ENCODE peak calls at places on chromosomes 16 and 17, in eight cellular contexts. M is cardiac muscle cell, C is brain microvascular endothelial cell, F is adrenal gland, V is endodermal cell, N is IMR-90, Q is colonic mucosa, G is HepG2. U is an unnamed sample. For H3K36me3, the result is how much of the 10 kb centered on the place peaks cover.

GRCh38 chr17:9987779-9988585 is 82.9 kb upstream of the RCVRN start:
- DNase-seq in M (peak), C (no peak), F (peak), V (peak), N (peak), Q (peak), G (peak), U (peak)

GRCh38 chr17:56203430-56203829 is 50.2 kb downstream of the ANKFN1 start:
- DNase-seq in M (no peak), C (no peak), F (no peak), V (no peak), N (no peak), Q (no peak), G (peak), U (no peak)

GRCh38 chr17:17258998-17259397 is 22.0 kb upstream of the FLCN start:
- DNase-seq in M (no peak), C (no peak), F (no peak), V (no peak), N (no peak), Q (no peak), G (no peak), U (no peak)

GRCh38 chr16:88686062-88686438 is 257 bp downstream of the SNAI3 start:
- DNase-seq in M (no peak), C (no peak), F (no peak), V (no peak), N (no peak), Q (no peak), G (no peak), U (no peak)

GRCh38 chr16:47712276-47713224 is 251.4 kb downstream of the PHKB start:
- DNase-seq in M (no peak), C (peak), F (peak), V (no peak), N (no peak), Q (no peak), G (no peak), U (no peak)

GRCh38 chr17:28151001-28151400 is 108.5 kb downstream of the NLK start:
- DNase-seq in M (no peak), C (no peak), F (no peak), V (no peak), N (no peak), Q (no peak), G (no peak), U (no peak)

GRCh38 chr17:47736501-47737211 is 3.6 kb downstream of the TBX21 start:
- DNase-seq in M (no peak), C (no peak), F (no peak), V (no peak), N (no peak), Q (no peak), G (no peak), U (no peak)

GRCh38 chr17:44736551-44737240 is 22.1 kb upstream of the ADAM11 start:
- DNase-seq in M (no peak), C (no peak), F (no peak), V (no peak), N (no peak), Q (no peak), G (no peak), U (no peak)

GRCh38 chr16:60564588-60564987 is 1471.7 kb downstream of the CDH8 start:
- DNase-seq in M (no peak), C (no peak), F (no peak), V (no peak), N (no peak), Q (no peak), G (no peak), U (no peak)

GRCh38 chr17:57954421-57955182 is 610 bp downstream of the CUEDC1 start:
- DNase-seq in M (peak), C (no peak), F (peak), V (peak), N (peak), Q (peak), G (no peak), U (peak)

GRCh38 chr17:29587591-29587990 is 1.9 kb downstream of the GIT1 start:
- DNase-seq in M (no peak), C (no peak), F (no peak), V (peak), N (no peak), Q (no peak), G (no peak), U (no peak)
- H3K4me3 ChIP-seq in M (no peak), C (peak), F (peak), V (peak), N (no peak), Q (no peak), G (peak), U (no peak)

GRCh38 chr17:40352779-40353394 is 11.7 kb downstream of the GJD3 start:
- DNase-seq in M (no peak), C (no peak), F (no peak), V (peak), N (no peak), Q (no peak), G (peak), U (peak)
- H3K36me3 ChIP-seq in M (under half), C (half or more), F (under half), V (half or more), N (half or more), Q (under half), G (under half), U (under half)

DNA sequence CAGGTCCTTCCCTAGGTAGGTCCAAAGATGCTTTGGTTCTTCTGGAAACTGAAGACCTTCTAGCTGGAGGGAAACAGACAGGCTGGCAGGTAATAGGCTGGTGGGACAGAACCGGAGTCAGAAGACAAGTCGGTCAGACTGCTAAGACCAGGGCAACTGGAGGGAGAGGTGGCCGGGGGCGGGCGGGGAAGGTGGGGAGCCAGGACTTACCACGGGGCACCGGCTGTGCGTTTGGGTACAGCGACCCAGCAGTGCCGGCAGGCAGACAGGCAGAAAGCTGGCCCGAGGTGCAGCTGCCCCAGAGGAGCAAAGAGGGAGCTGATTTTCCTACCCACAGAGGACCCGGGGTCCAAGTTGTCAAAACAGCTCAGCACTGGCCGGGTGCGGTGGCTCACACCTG is 575 bp downstream of the SLC52A1 start:
- DNase-seq in M (no peak), C (no peak), F (no peak), V (no peak), N (no peak), Q (no peak), G (no peak), U (peak)
- H3K4me3 ChIP-seq in M (no peak), C (no peak), F (no peak), V (no peak), N (no peak), Q (no peak), G (no peak), U (no peak)

GRCh38 chr16:15598648-15599190 is 44.2 kb downstream of the MARF1 start:
- DNase-seq in M (no peak), C (no peak), F (no peak), V (no peak), N (no peak), Q (no peak), G (no peak), U (no peak)

GRCh38 chr16:15597822-15598647 is 44.9 kb downstream of the MARF1 start:
- DNase-seq in M (no peak), C (no peak), F (no peak), V (no peak), N (no peak), Q (no peak), G (no peak), U (no peak)

GRCh38 chr16:15597135-15597534 is 45.8 kb downstream of the MARF1 start:
- DNase-seq in M (no peak), C (no peak), F (no peak), V (no peak), N (no peak), Q (no peak), G (no peak), U (no peak)

GRCh38 chr16:15592324-15592723 is 50.6 kb downstream of the MARF1 start:
- DNase-seq in M (no peak), C (no peak), F (no peak), V (peak), N (no peak), Q (no peak), G (no peak), U (no peak)

GRCh38 chr16:15593235-15593634 is 49.7 kb downstream of the MARF1 start:
- DNase-seq in M (no peak), C (no peak), F (no peak), V (no peak), N (no peak), Q (no peak), G (no peak), U (no peak)
- H3K36me3 ChIP-seq in M (under half), C (under half), F (under half), V (under half), N (under half), Q (under half), G (under half), U (under half)

DNA sequence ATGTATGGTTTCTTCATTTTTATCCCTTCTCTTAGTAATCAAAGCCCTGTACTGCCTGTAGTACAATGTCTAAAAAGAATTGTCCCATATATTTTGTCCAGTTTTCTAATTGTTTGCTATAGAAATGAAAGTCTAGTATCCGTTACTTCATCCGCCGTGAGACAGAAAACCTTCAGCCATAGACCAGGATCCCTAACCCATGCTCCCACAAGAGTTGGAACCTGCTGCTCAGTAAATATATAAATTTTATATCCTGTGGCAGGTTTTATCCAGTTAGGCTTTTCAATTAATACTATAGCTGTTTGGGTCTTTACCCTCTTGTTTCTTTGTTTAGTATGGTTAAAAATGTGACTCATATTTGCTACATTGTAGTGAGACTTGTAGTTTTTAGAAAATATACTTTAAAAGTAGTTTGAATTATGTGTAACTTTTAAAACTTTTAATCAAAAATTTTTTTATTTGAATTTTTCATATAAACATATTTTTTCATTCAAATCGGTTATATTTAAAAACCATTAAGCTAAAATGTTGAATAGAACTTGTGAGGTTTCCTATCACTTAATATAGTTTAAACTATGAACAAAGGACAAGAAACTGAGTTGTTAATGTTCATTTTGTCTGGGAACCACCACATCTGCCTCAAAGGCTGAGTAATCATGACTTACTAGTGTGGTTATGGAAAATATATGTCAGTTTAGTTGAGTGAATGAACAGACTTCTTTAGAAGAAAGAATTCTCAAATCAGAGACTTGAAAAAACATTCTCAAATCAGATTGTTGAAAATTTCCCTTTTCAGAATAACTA is 54.8 kb downstream of the VMP1 start:
- DNase-seq in M (peak), C (no peak), F (no peak), V (no peak), N (peak), Q (no peak), G (no peak), U (no peak)
- H3K4me3 ChIP-seq in M (no peak), C (peak), F (no peak), V (no peak), N (no peak), Q (no peak), G (no peak), U (no peak)

GRCh38 chr16:84763629-84764028 is 56.2 kb upstream of the CRISPLD2 start:
- DNase-seq in M (no peak), C (no peak), F (no peak), V (peak), N (no peak), Q (no peak), G (no peak), U (no peak)

GRCh38 chr16:84759906-84760305 is 59.9 kb upstream of the CRISPLD2 start:
- DNase-seq in M (no peak), C (no peak), F (no peak), V (no peak), N (no peak), Q (no peak), G (no peak), U (no peak)

GRCh38 chr16:84759061-84759460 is 59.3 kb downstream of the USP10 start:
- DNase-seq in M (no peak), C (peak), F (no peak), V (no peak), N (peak), Q (no peak), G (no peak), U (no peak)

GRCh38 chr16:84763164-84763563 is 56.6 kb upstream of the CRISPLD2 start:
- DNase-seq in M (no peak), C (no peak), F (no peak), V (no peak), N (no peak), Q (no peak), G (no peak), U (no peak)

GRCh38 chr16:84761448-84762368 is 58.1 kb upstream of the CRISPLD2 start:
- DNase-seq in M (no peak), C (no peak), F (no peak), V (no peak), N (peak), Q (no peak), G (no peak), U (no peak)
- H3K36me3 ChIP-seq in M (under half), C (under half), F (under half), V (half or more), N (under half), Q (under half), G (under half), U (under half)

DNA sequence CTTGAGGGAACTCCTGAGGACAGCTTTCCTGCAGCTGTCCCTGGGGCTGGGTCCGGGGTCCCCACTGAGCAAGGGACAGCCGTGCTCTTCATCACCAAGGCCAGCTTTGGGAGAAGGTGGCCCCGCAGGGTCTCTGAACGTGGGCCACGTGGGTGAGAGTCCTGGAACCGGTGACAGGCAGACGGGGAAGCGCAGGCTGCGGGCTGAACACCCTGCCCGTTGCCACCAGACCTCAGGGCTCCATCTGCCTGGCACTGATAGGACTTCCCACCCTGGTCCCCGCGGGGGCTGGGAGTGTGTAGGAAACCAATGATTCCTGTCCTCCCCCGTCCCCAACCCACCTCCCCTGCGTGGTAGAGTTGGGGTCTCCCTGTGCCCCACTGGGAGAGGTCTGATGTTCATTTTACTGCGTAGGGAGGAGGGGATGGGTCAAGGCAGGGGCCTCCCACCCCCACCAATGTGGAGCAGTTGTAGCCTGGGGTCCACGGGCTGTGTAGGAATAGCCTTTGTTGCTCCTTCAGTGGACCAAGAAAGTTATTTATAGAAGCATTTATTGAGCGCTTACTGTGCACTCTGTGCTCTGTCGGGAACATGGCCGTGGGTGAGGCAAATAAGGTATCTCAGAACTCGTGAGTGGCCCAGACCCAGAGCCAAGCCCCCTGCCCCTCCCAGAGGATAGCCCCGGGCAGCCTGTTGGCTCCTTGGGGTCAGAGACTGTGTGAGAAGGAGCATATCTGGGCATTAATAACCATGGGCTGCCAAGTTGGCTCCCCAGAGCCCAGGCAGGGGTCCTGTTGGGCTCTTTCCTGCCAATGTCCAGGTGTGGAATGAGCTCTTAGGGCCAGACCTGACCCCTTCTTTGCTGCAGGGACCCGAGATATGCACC is 1.3 kb downstream of the ADGRG1 start:
- DNase-seq in M (no peak), C (no peak), F (no peak), V (no peak), N (no peak), Q (no peak), G (no peak), U (no peak)
- H3K4me3 ChIP-seq in M (no peak), C (no peak), F (peak), V (no peak), N (no peak), Q (no peak), G (no peak), U (no peak)

GRCh38 chr16:56408379-56409098 is 16.8 kb downstream of the AMFR start:
- DNase-seq in M (no peak), C (no peak), F (no peak), V (no peak), N (no peak), Q (peak), G (peak), U (no peak)

GRCh38 chr16:56405977-56406376 is 19.4 kb downstream of the AMFR start:
- DNase-seq in M (no peak), C (no peak), F (no peak), V (no peak), N (no peak), Q (no peak), G (no peak), U (no peak)

GRCh38 chr16:56411123-56411522 is 14.2 kb downstream of the AMFR start:
- DNase-seq in M (no peak), C (no peak), F (no peak), V (no peak), N (no peak), Q (no peak), G (no peak), U (no peak)

GRCh38 chr16:56411624-56412023 is 13.7 kb downstream of the AMFR start:
- DNase-seq in M (no peak), C (no peak), F (no peak), V (no peak), N (no peak), Q (no peak), G (no peak), U (no peak)

GRCh38 chr16:56409195-56409594 is 16.1 kb downstream of the AMFR start:
- DNase-seq in M (peak), C (no peak), F (peak), V (no peak), N (peak), Q (no peak), G (peak), U (no peak)
- H3K36me3 ChIP-seq in M (under half), C (under half), F (under half), V (half or more), N (under half), Q (under half), G (under half), U (under half)